ENCODE peak calls at places on chromosomes 4 and X, in six cellular contexts. W is neural progenitor cell, J is fibroblast of lung, B is PC-3, E is astrocyte, A is GM12878. V is an unnamed sample. For H4K20me1 and H3K9me3, the result is how much of the 10 kb centered on the place peaks cover.

GRCh38 chr4:152515678-152516077 is 20.2 kb downstream of the FBXW7 start:
- DNase-seq in W (no peak), J (peak), B (peak), E (peak), A (no peak), V (no peak)

GRCh38 chr4:30945586-30945985 is 225.4 kb downstream of the PCDH7 start:
- DNase-seq in W (no peak), J (peak), B (no peak), E (peak), A (no peak), V (no peak)

GRCh38 chr4:76570141-76570989 is 135.3 kb downstream of the SHROOM3 start:
- DNase-seq in W (no peak), J (peak), B (peak), E (peak), A (no peak), V (no peak)

GRCh38 chrX:16185725-16186136 is 18.4 kb downstream of the MAGEB17 start:
- DNase-seq in W (no peak), J (peak), B (peak), E (peak), A (peak), V (no peak)

GRCh38 chrX:29666361-29666760 is 549.0 kb upstream of the MAGEB2 start:
- DNase-seq in W (no peak), J (no peak), B (no peak), E (peak), A (no peak), V (no peak)

GRCh38 chrX:22922961-22923360 is 76.8 kb upstream of the DDX53 start:
- DNase-seq in W (no peak), J (peak), B (peak), E (peak), A (no peak), V (no peak)

GRCh38 chr4:163157157-163157556 is 9.5 kb downstream of the NAF1 start:
- DNase-seq in W (no peak), J (peak), B (no peak), E (peak), A (no peak), V (no peak)

GRCh38 chr4:179095585-179096228 is 1653.5 kb upstream of the AGA start:
- DNase-seq in W (peak), J (peak), B (peak), E (peak), A (no peak), V (peak)

GRCh38 chr4:87489678-87490077 is 39.5 kb downstream of the SPARCL1 start:
- DNase-seq in W (no peak), J (no peak), B (no peak), E (peak), A (no peak), V (no peak)

GRCh38 chr4:101218346-101218745 is 129.0 kb downstream of the PPP3CA start:
- DNase-seq in W (no peak), J (no peak), B (no peak), E (no peak), A (no peak), V (no peak)

GRCh38 chr4:82452026-82452425 is 21.6 kb downstream of the ENOPH1 start:
- DNase-seq in W (no peak), J (no peak), B (no peak), E (no peak), A (no peak), V (no peak)
- H4K20me1 ChIP-seq in W (under half), J (under half), B (under half), E (under half), A (under half), V (under half)

GRCh38 chr4:3461515-3462291 is 1.4 kb upstream of the DOK7 start:
- DNase-seq in W (no peak), J (no peak), B (peak), E (no peak), A (no peak), V (no peak)

GRCh38 chr4:3463556-3464348 is 646 bp downstream of the DOK7 start:
- DNase-seq in W (no peak), J (no peak), B (no peak), E (no peak), A (no peak), V (no peak)

GRCh38 chr4:3462321-3462789 is 751 bp upstream of the DOK7 start:
- DNase-seq in W (no peak), J (no peak), B (no peak), E (no peak), A (no peak), V (no peak)

GRCh38 chr4:3464349-3464905 is 1.3 kb downstream of the DOK7 start:
- DNase-seq in W (no peak), J (no peak), B (no peak), E (no peak), A (no peak), V (no peak)

DNA sequence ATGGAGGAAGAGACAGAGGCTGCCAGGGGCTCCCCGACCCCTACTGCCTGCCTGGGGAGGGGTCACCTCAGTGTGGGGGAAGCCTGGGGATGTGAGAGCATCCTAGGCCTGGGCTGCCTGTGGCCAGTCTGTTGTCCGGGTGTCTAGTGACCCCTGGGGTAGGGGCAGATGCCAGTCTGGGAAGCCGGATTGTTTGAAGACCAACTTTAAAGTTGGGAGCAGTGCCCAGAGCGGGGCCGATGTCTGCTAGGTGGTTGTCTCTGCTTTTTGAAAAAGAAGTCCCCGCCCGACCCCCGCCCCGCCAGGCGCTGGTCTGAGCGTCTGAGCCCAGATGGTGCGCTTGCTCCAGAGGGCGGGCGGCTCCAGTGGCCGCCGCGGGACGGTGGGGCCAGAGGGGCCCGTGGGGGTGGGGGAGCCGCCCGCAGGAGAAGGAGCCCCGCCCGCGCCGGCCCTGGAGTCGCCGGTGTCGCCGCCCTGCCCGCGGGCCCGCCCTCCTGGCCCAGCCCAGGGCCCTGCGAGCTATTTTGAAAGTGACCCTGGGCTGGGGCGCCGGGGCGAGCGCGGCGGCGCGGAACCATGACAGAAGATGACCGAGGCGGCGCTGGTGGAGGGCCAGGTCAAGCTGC is at the start of gene DOK7:
- DNase-seq in W (peak), J (no peak), B (no peak), E (no peak), A (no peak), V (no peak)
- TF ChIP-seq EZH2 in W (no peak), J (no peak), B (no peak), E (peak), A (no peak), V (no peak)

GRCh38 chr4:116016201-116016600 is 902.8 kb upstream of the NDST4 start:
- DNase-seq in W (no peak), J (peak), B (peak), E (peak), A (no peak), V (peak)
- H3K9me3 ChIP-seq in W (under half), J (under half), B (under half), E (under half), A (under half), V (under half)

GRCh38 chr4:39718366-39719323 is 20.7 kb downstream of the UBE2K start:
- DNase-seq in W (no peak), J (no peak), B (no peak), E (no peak), A (no peak), V (peak)
- H4K20me1 ChIP-seq in W (half or more), J (under half), B (under half), E (half or more), A (under half), V (under half)

DNA sequence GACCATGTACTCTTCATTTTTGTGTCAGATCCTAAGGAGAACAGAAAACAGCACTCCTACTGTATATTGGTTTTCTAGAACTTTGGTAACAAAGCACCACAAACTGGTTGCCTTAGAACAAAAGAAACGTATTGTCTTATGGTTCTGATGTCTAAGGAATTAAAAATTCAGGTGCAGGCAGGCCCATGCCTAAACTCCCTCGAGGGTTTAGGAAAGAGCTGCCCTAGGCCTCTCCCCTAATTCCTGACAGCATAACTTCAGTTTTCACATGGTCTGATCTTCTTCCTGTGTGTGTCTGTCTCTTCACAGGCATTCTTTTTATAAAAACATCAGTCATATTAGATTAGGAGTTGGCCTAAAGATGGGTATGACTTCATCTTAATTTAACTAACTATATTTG is 1093.6 kb downstream of the TECRL start:
- DNase-seq in W (no peak), J (no peak), B (no peak), E (no peak), A (no peak), V (no peak)
- TF ChIP-seq EZH2 in W (no peak), J (no peak), B (no peak), E (no peak), A (no peak), V (no peak)

GRCh38 chr4:13990596-13991589 is 363.4 kb upstream of the BOD1L1 start:
- DNase-seq in W (peak), J (peak), B (no peak), E (no peak), A (no peak), V (no peak)
- H3K9me3 ChIP-seq in W (under half), J (under half), B (under half), E (under half), A (under half), V (under half)

V was measured in MM.1S.